ENCODE peak calls at places on chromosomes 1 and 21, in six cellular contexts. One of them, this sample, is unnamed.

GRCh38 chr1:76759950-76760349 is 107.3 kb upstream of the ST6GALNAC5 start:
- ATAC-seq in upper lobe of left lung: peak; percentile 45
- ATAC-seq in GM12878: no peak
- ATAC-seq in HepG2: no peak
- ATAC-seq in K562: no peak
- ATAC-seq in HCT116: no peak
- ATAC-seq in this sample: no peak

GRCh38 chr21:27154451-27155129 is 187.7 kb upstream of the ADAMTS5 start:
- ATAC-seq in HepG2: no peak
- ATAC-seq in K562: no peak
- ATAC-seq in HCT116: no peak
- ATAC-seq in GM12878: no peak
- ATAC-seq in upper lobe of left lung: no peak
- ATAC-seq in this sample: peak; percentile 80

GRCh38 chr1:221098462-221099406 is 219.5 kb downstream of the HLX start:
- ATAC-seq in upper lobe of left lung: peak; percentile 22
- ATAC-seq in GM12878: peak; percentile 51
- ATAC-seq in HCT116: no peak
- ATAC-seq in HepG2: no peak
- ATAC-seq in K562: no peak
- ATAC-seq in this sample: peak; percentile 37

GRCh38 chr1:152034324-152034653 is 2.5 kb downstream of the S100A11 start:
- ATAC-seq in upper lobe of left lung: peak; percentile 25
- ATAC-seq in HCT116: peak; percentile 52
- ATAC-seq in GM12878: peak; percentile 29
- ATAC-seq in HepG2: peak; percentile 68
- ATAC-seq in K562: peak; percentile 8
- ATAC-seq in this sample: no peak

GRCh38 chr1:243587823-243588560 is 262.1 kb downstream of the AKT3 start:
- ATAC-seq in HepG2: no peak
- ATAC-seq in K562: no peak
- ATAC-seq in HCT116: no peak
- ATAC-seq in upper lobe of left lung: no peak
- ATAC-seq in GM12878: peak; percentile 90
- ATAC-seq in this sample: no peak

GRCh38 chr1:59237905-59238304 is 59.0 kb upstream of the FGGY start:
- ATAC-seq in HCT116: no peak
- ATAC-seq in upper lobe of left lung: no peak
- ATAC-seq in GM12878: no peak
- ATAC-seq in HepG2: no peak
- ATAC-seq in K562: no peak
- ATAC-seq in this sample: no peak

GRCh38 chr1:19341201-19342076 is 29.3 kb downstream of the SLC66A1 start:
- ATAC-seq in K562: peak; percentile 88
- ATAC-seq in HCT116: peak; percentile 81
- ATAC-seq in upper lobe of left lung: peak; percentile 78
- ATAC-seq in HepG2: peak; percentile 8
- ATAC-seq in GM12878: peak; percentile 88
- ATAC-seq in this sample: peak; percentile 52

GRCh38 chr1:163528710-163529348 is 207.1 kb downstream of the NUF2 start:
- ATAC-seq in HepG2: peak; percentile 54
- ATAC-seq in K562: peak; percentile 78
- ATAC-seq in upper lobe of left lung: no peak
- ATAC-seq in GM12878: peak; percentile 77
- ATAC-seq in HCT116: peak; percentile 68
- ATAC-seq in this sample: no peak

GRCh38 chr1:9228589-9228988 is 6.0 kb upstream of the H6PD start:
- ATAC-seq in HCT116: no peak
- ATAC-seq in K562: no peak
- ATAC-seq in GM12878: peak; percentile 39
- ATAC-seq in HepG2: no peak
- ATAC-seq in upper lobe of left lung: no peak
- ATAC-seq in this sample: no peak

GRCh38 chr1:113802367-113803007 is 9.8 kb downstream of the RSBN1 start:
- ATAC-seq in HepG2: no peak
- ATAC-seq in HCT116: no peak
- ATAC-seq in upper lobe of left lung: no peak
- ATAC-seq in K562: peak; percentile 20
- ATAC-seq in GM12878: no peak
- ATAC-seq in this sample: no peak

GRCh38 chr1:24228312-24228711 is 41.2 kb upstream of the IFNLR1 start:
- ATAC-seq in HCT116: no peak
- ATAC-seq in GM12878: peak; percentile 87
- ATAC-seq in K562: no peak
- ATAC-seq in upper lobe of left lung: no peak
- ATAC-seq in HepG2: no peak
- ATAC-seq in this sample: no peak

GRCh38 chr1:197314672-197315071 is 46.6 kb downstream of the CRB1 start:
- ATAC-seq in HepG2: no peak
- ATAC-seq in K562: no peak
- ATAC-seq in upper lobe of left lung: no peak
- ATAC-seq in GM12878: no peak
- ATAC-seq in HCT116: no peak
- ATAC-seq in this sample: no peak

GRCh38 chr1:3676581-3677410 is 24.5 kb downstream of the TP73 start:
- ATAC-seq in K562: peak; percentile 18
- ATAC-seq in upper lobe of left lung: no peak
- ATAC-seq in HCT116: no peak
- ATAC-seq in GM12878: peak; percentile 67
- ATAC-seq in HepG2: no peak
- ATAC-seq in this sample: no peak

GRCh38 chr1:55506686-55507577 is 291.8 kb upstream of the USP24 start:
- ATAC-seq in HepG2: no peak
- ATAC-seq in HCT116: no peak
- ATAC-seq in upper lobe of left lung: no peak
- ATAC-seq in GM12878: no peak
- ATAC-seq in K562: no peak
- ATAC-seq in this sample: no peak

GRCh38 chr1:243268284-243268653 is 12.4 kb downstream of the SDCCAG8 start:
- ATAC-seq in GM12878: no peak
- ATAC-seq in upper lobe of left lung: no peak
- ATAC-seq in HCT116: peak; percentile 60
- ATAC-seq in HepG2: no peak
- ATAC-seq in K562: no peak
- ATAC-seq in this sample: no peak

GRCh38 chr1:3746389-3746783 is 5.9 kb upstream of the CCDC27 start:
- ATAC-seq in HCT116: no peak
- ATAC-seq in K562: peak; percentile 32
- ATAC-seq in HepG2: peak; percentile 35
- ATAC-seq in GM12878: peak; percentile 44
- ATAC-seq in upper lobe of left lung: no peak
- ATAC-seq in this sample: no peak

DNA sequence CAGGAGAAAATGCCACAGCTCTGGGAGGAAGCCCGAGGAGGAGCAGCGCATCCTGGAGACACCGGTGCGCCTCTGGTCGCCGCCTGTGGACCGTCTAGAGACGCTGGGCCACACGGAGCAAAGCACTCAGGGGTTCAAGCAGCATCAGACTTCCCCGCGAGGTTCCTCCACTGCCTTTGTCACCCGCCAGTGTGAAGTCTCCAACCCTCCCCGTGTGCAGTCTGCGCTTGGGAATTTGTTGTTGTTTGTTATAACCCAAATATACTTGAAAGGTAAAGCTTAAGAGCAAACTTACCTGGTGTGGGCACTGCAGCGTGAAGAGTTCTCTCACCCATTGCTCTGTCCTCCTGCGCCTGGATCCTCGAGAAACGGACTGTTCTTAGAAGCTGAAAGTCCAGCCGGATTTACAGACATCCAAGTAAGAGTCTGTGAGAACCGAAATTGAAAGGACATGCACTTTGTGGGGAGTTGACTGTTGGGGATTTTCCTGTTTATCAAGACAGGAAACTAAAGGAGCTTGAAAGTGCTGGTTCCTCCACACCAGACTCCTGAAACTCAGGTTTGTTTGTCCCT is at the start of gene GBP4:
- ATAC-seq in HepG2: peak; percentile 35
- ATAC-seq in upper lobe of left lung: peak; percentile 75
- ATAC-seq in HCT116: no peak
- ATAC-seq in GM12878: peak; percentile 59
- ATAC-seq in K562: peak; percentile 73
- ATAC-seq in this sample: peak; percentile 63
- TF ChIP-seq POLR2A in HepG2: no peak
- TF ChIP-seq POLR2A in upper lobe of left lung: peak; percentile 30
- TF ChIP-seq POLR2A in HCT116: no peak
- TF ChIP-seq POLR2A in GM12878: no peak
- TF ChIP-seq POLR2A in K562: no peak
- TF ChIP-seq POLR2A in this sample: no peak

GRCh38 chr1:7149080-7149838 is 364.0 kb downstream of the CAMTA1 start:
- ATAC-seq in HCT116: no peak
- ATAC-seq in K562: no peak
- ATAC-seq in HepG2: peak; percentile 71
- ATAC-seq in GM12878: no peak
- ATAC-seq in upper lobe of left lung: no peak
- ATAC-seq in this sample: no peak
- TF ChIP-seq POLR2AphosphoS5 in HCT116: no peak
- TF ChIP-seq POLR2AphosphoS5 in K562: no peak
- TF ChIP-seq POLR2AphosphoS5 in HepG2: no peak
- TF ChIP-seq POLR2AphosphoS5 in GM12878: no peak
- TF ChIP-seq POLR2AphosphoS5 in upper lobe of left lung: no peak
- TF ChIP-seq POLR2AphosphoS5 in this sample: no peak

DNA sequence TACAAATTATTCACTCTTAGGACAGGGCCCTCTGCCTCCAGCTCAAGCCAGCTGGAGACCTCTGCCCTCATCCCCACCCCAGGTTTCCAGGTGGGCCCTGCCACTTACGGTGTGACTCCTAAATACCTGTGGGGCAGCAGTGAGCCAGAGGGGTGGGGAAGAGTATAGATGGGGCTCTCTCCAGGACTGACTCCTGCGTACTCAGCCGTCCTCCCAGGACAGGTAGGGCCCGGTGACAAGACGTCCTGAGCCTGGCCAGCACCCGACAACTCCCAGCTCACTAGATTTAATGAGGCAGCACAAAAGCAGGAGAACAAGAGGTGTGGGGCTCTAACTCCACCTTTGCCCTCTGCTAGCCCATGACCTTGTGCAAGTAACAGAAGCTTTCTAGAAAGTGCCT is 16.8 kb downstream of the GNG12 start:
- ATAC-seq in upper lobe of left lung: peak; percentile 22
- ATAC-seq in HepG2: no peak
- ATAC-seq in GM12878: no peak
- ATAC-seq in HCT116: no peak
- ATAC-seq in K562: no peak
- ATAC-seq in this sample: no peak
- TF ChIP-seq POLR2A in upper lobe of left lung: no peak
- TF ChIP-seq POLR2A in HepG2: no peak
- TF ChIP-seq POLR2A in GM12878: no peak
- TF ChIP-seq POLR2A in HCT116: no peak
- TF ChIP-seq POLR2A in K562: no peak
- TF ChIP-seq POLR2A in this sample: no peak

GRCh38 chr1:173489149-173489600 is 12.0 kb downstream of the PRDX6 start:
- ATAC-seq in K562: peak; percentile 85
- ATAC-seq in HepG2: peak; percentile 29
- ATAC-seq in upper lobe of left lung: no peak
- ATAC-seq in HCT116: peak; percentile 73
- ATAC-seq in GM12878: no peak
- ATAC-seq in this sample: no peak
- TF ChIP-seq POLR2AphosphoS5 in K562: peak; percentile 66
- TF ChIP-seq POLR2AphosphoS5 in HepG2: peak; percentile 44
- TF ChIP-seq POLR2AphosphoS5 in upper lobe of left lung: no peak
- TF ChIP-seq POLR2AphosphoS5 in HCT116: no peak
- TF ChIP-seq POLR2AphosphoS5 in GM12878: no peak
- TF ChIP-seq POLR2AphosphoS5 in this sample: no peak

GRCh38 chr1:17551755-17552234 is 12.3 kb downstream of the ARHGEF10L start:
- ATAC-seq in K562: no peak
- ATAC-seq in HCT116: no peak
- ATAC-seq in GM12878: peak; percentile 62
- ATAC-seq in upper lobe of left lung: no peak
- ATAC-seq in HepG2: peak; percentile 57
- ATAC-seq in this sample: no peak
- TF ChIP-seq POLR2A in K562: no peak
- TF ChIP-seq POLR2A in HCT116: no peak
- TF ChIP-seq POLR2A in GM12878: no peak
- TF ChIP-seq POLR2A in upper lobe of left lung: no peak
- TF ChIP-seq POLR2A in HepG2: no peak
- TF ChIP-seq POLR2A in this sample: no peak